ENCODE peak calls at places on chromosomes 13 and 19, in seven cellular contexts. One of them, this sample, is unnamed. For H3K4me1 and H3K27me3, the result is how much of the 10 kb centered on the place peaks cover.

GRCh38 chr13:100588350-100589177 is at the start of gene GGACT:
- DNase-seq in osteoblast: peak
- DNase-seq in colonic mucosa: peak
- DNase-seq in ovary: peak
- DNase-seq in fibroblast of lung: peak
- DNase-seq in cardiac muscle cell: peak
- DNase-seq in pancreas: peak
- DNase-seq in this sample: peak

GRCh38 chr13:99179460-99179859 is 21.2 kb upstream of the UBAC2 start:
- DNase-seq in osteoblast: peak
- DNase-seq in colonic mucosa: peak
- DNase-seq in ovary: no peak
- DNase-seq in fibroblast of lung: no peak
- DNase-seq in cardiac muscle cell: no peak
- DNase-seq in pancreas: no peak
- DNase-seq in this sample: no peak

GRCh38 chr19:41997121-41997850 is 3.3 kb upstream of the ATP1A3 start:
- DNase-seq in osteoblast: peak
- DNase-seq in colonic mucosa: peak
- DNase-seq in ovary: no peak
- DNase-seq in fibroblast of lung: peak
- DNase-seq in cardiac muscle cell: peak
- DNase-seq in pancreas: peak
- DNase-seq in this sample: no peak

GRCh38 chr13:106700007-106700950 is 132.3 kb upstream of the ARGLU1 start:
- DNase-seq in osteoblast: no peak
- DNase-seq in colonic mucosa: no peak
- DNase-seq in ovary: no peak
- DNase-seq in fibroblast of lung: no peak
- DNase-seq in cardiac muscle cell: no peak
- DNase-seq in pancreas: no peak
- DNase-seq in this sample: no peak

GRCh38 chr13:98313938-98314292 is 136.8 kb upstream of the RNF113B start:
- DNase-seq in osteoblast: peak
- DNase-seq in colonic mucosa: no peak
- DNase-seq in ovary: no peak
- DNase-seq in fibroblast of lung: no peak
- DNase-seq in cardiac muscle cell: no peak
- DNase-seq in pancreas: peak
- DNase-seq in this sample: no peak

GRCh38 chr13:43934273-43934672 is 54.6 kb downstream of the LACC1 start:
- DNase-seq in osteoblast: peak
- DNase-seq in colonic mucosa: no peak
- DNase-seq in ovary: no peak
- DNase-seq in fibroblast of lung: peak
- DNase-seq in cardiac muscle cell: no peak
- DNase-seq in pancreas: no peak
- DNase-seq in this sample: no peak

GRCh38 chr19:57559008-57559403 is 657 bp downstream of the ZNF550 start:
- DNase-seq in osteoblast: peak
- DNase-seq in colonic mucosa: peak
- DNase-seq in ovary: no peak
- DNase-seq in fibroblast of lung: peak
- DNase-seq in cardiac muscle cell: peak
- DNase-seq in pancreas: no peak
- DNase-seq in this sample: peak

GRCh38 chr19:11111771-11112144 is 22.5 kb downstream of the LDLR start:
- DNase-seq in osteoblast: peak
- DNase-seq in colonic mucosa: no peak
- DNase-seq in ovary: no peak
- DNase-seq in fibroblast of lung: no peak
- DNase-seq in cardiac muscle cell: no peak
- DNase-seq in pancreas: no peak
- DNase-seq in this sample: no peak

GRCh38 chr13:35474551-35474950 is 1.9 kb downstream of the MAB21L1 start:
- DNase-seq in osteoblast: peak
- DNase-seq in colonic mucosa: no peak
- DNase-seq in ovary: no peak
- DNase-seq in fibroblast of lung: no peak
- DNase-seq in cardiac muscle cell: no peak
- DNase-seq in pancreas: no peak
- DNase-seq in this sample: no peak

GRCh38 chr19:17125052-17125727 is 49.6 kb downstream of the MYO9B start:
- DNase-seq in osteoblast: no peak
- DNase-seq in colonic mucosa: no peak
- DNase-seq in ovary: no peak
- DNase-seq in fibroblast of lung: peak
- DNase-seq in cardiac muscle cell: peak
- DNase-seq in pancreas: no peak
- DNase-seq in this sample: no peak

GRCh38 chr19:46736544-46737274 is 9.1 kb upstream of the FKRP start:
- DNase-seq in osteoblast: no peak
- DNase-seq in colonic mucosa: no peak
- DNase-seq in ovary: peak
- DNase-seq in fibroblast of lung: no peak
- DNase-seq in cardiac muscle cell: peak
- DNase-seq in pancreas: no peak
- DNase-seq in this sample: no peak

GRCh38 chr13:34748561-34748960 is 193.5 kb upstream of the NBEA start:
- DNase-seq in osteoblast: peak
- DNase-seq in colonic mucosa: no peak
- DNase-seq in ovary: no peak
- DNase-seq in fibroblast of lung: peak
- DNase-seq in cardiac muscle cell: peak
- DNase-seq in pancreas: no peak
- DNase-seq in this sample: no peak

GRCh38 chr13:89324582-89324981 is 1653.4 kb downstream of the SLITRK5 start:
- DNase-seq in osteoblast: no peak
- DNase-seq in colonic mucosa: no peak
- DNase-seq in ovary: no peak
- DNase-seq in fibroblast of lung: no peak
- DNase-seq in cardiac muscle cell: no peak
- DNase-seq in pancreas: no peak
- DNase-seq in this sample: no peak

GRCh38 chr13:75855216-75855615 is 219.1 kb downstream of the LMO7 start:
- DNase-seq in osteoblast: peak
- DNase-seq in colonic mucosa: no peak
- DNase-seq in ovary: no peak
- DNase-seq in fibroblast of lung: no peak
- DNase-seq in cardiac muscle cell: no peak
- DNase-seq in pancreas: no peak
- DNase-seq in this sample: no peak

GRCh38 chr19:9836021-9836420 is 903 bp downstream of the PIN1 start:
- DNase-seq in osteoblast: no peak
- DNase-seq in colonic mucosa: no peak
- DNase-seq in ovary: no peak
- DNase-seq in fibroblast of lung: peak
- DNase-seq in cardiac muscle cell: peak
- DNase-seq in pancreas: no peak
- DNase-seq in this sample: no peak

GRCh38 chr13:109336730-109337129 is 449.7 kb downstream of the IRS2 start:
- DNase-seq in osteoblast: no peak
- DNase-seq in colonic mucosa: no peak
- DNase-seq in ovary: no peak
- DNase-seq in fibroblast of lung: peak
- DNase-seq in cardiac muscle cell: peak
- DNase-seq in pancreas: no peak
- DNase-seq in this sample: no peak

GRCh38 chr19:6199240-6199983 is 63.9 kb downstream of the ACSBG2 start:
- DNase-seq in osteoblast: peak
- DNase-seq in colonic mucosa: peak
- DNase-seq in ovary: peak
- DNase-seq in fibroblast of lung: peak
- DNase-seq in cardiac muscle cell: peak
- DNase-seq in pancreas: peak
- DNase-seq in this sample: peak

GRCh38 chr19:46714523-46715106 is 2.3 kb downstream of the PRKD2 start:
- DNase-seq in osteoblast: peak
- DNase-seq in colonic mucosa: no peak
- DNase-seq in ovary: no peak
- DNase-seq in fibroblast of lung: no peak
- DNase-seq in cardiac muscle cell: no peak
- DNase-seq in pancreas: no peak
- DNase-seq in this sample: peak

GRCh38 chr13:34076943-34077703 is 259.2 kb downstream of the RFC3 start:
- DNase-seq in osteoblast: no peak
- DNase-seq in colonic mucosa: no peak
- DNase-seq in ovary: no peak
- DNase-seq in fibroblast of lung: peak
- DNase-seq in cardiac muscle cell: peak
- DNase-seq in pancreas: no peak
- DNase-seq in this sample: no peak

GRCh38 chr19:10706990-10707389 is 5.8 kb downstream of the QTRT1 start:
- DNase-seq in osteoblast: no peak
- DNase-seq in colonic mucosa: no peak
- DNase-seq in ovary: no peak
- DNase-seq in fibroblast of lung: no peak
- DNase-seq in cardiac muscle cell: no peak
- DNase-seq in pancreas: no peak
- DNase-seq in this sample: no peak

GRCh38 chr13:26895808-26896466 is 135.4 kb upstream of the GPR12 start:
- DNase-seq in osteoblast: peak
- DNase-seq in colonic mucosa: no peak
- DNase-seq in ovary: no peak
- DNase-seq in fibroblast of lung: no peak
- DNase-seq in cardiac muscle cell: no peak
- DNase-seq in pancreas: no peak
- DNase-seq in this sample: no peak

GRCh38 chr13:20128459-20128927 is 32.4 kb downstream of the GJA3 start:
- DNase-seq in osteoblast: no peak
- DNase-seq in colonic mucosa: peak
- DNase-seq in ovary: no peak
- DNase-seq in fibroblast of lung: no peak
- DNase-seq in cardiac muscle cell: no peak
- DNase-seq in pancreas: peak
- DNase-seq in this sample: no peak

GRCh38 chr19:7681336-7682174 is 922 bp downstream of the TRAPPC5 start:
- DNase-seq in osteoblast: peak
- DNase-seq in colonic mucosa: peak
- DNase-seq in ovary: peak
- DNase-seq in fibroblast of lung: peak
- DNase-seq in cardiac muscle cell: peak
- DNase-seq in pancreas: peak
- DNase-seq in this sample: peak
- TF ChIP-seq CTCF in osteoblast: peak
- TF ChIP-seq CTCF in colonic mucosa: peak
- TF ChIP-seq CTCF in ovary: no peak
- TF ChIP-seq CTCF in fibroblast of lung: peak
- TF ChIP-seq CTCF in cardiac muscle cell: peak
- TF ChIP-seq CTCF in pancreas: peak
- TF ChIP-seq CTCF in this sample: peak

GRCh38 chr13:48508001-48508400 is 24.9 kb downstream of the RCBTB2 start:
- DNase-seq in osteoblast: no peak
- DNase-seq in colonic mucosa: no peak
- DNase-seq in ovary: no peak
- DNase-seq in fibroblast of lung: no peak
- DNase-seq in cardiac muscle cell: no peak
- DNase-seq in pancreas: no peak
- DNase-seq in this sample: no peak

GRCh38 chr13:48506092-48506701 is 26.7 kb downstream of the RCBTB2 start:
- DNase-seq in osteoblast: no peak
- DNase-seq in colonic mucosa: no peak
- DNase-seq in ovary: no peak
- DNase-seq in fibroblast of lung: no peak
- DNase-seq in cardiac muscle cell: no peak
- DNase-seq in pancreas: no peak
- DNase-seq in this sample: no peak

GRCh38 chr13:48507024-48507423 is 25.9 kb downstream of the RCBTB2 start:
- DNase-seq in osteoblast: no peak
- DNase-seq in colonic mucosa: no peak
- DNase-seq in ovary: no peak
- DNase-seq in fibroblast of lung: no peak
- DNase-seq in cardiac muscle cell: no peak
- DNase-seq in pancreas: no peak
- DNase-seq in this sample: no peak

GRCh38 chr13:48504606-48505369 is 28.1 kb downstream of the RCBTB2 start:
- DNase-seq in osteoblast: no peak
- DNase-seq in colonic mucosa: no peak
- DNase-seq in ovary: no peak
- DNase-seq in fibroblast of lung: no peak
- DNase-seq in cardiac muscle cell: no peak
- DNase-seq in pancreas: no peak
- DNase-seq in this sample: no peak

DNA sequence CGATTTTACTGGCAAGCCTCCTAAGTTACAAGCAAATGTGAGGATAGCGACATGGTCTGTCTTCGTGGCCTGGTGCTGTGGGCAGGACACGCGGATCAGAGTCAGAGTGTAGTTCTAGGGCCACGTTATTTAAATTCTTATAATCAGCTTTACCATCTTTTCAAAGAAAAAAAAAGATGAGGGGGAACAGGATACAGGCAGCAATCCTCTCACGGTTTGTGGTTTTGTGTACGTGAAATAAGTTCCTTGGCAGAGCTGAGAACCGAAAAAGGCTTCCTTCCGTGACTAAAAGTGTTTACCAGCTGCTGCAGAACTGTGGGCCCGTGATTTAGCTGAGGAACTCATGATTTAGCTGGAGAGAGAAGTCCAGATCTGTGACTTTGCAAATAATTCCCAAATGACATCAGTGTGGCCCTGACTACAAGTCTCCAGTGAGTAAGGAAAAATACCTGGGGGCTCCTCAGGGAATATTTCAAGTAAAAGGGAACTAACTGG is 27.2 kb downstream of the RCBTB2 start:
- DNase-seq in osteoblast: no peak
- DNase-seq in colonic mucosa: no peak
- DNase-seq in ovary: no peak
- DNase-seq in fibroblast of lung: no peak
- DNase-seq in cardiac muscle cell: no peak
- DNase-seq in pancreas: no peak
- DNase-seq in this sample: peak
- H3K4me1 ChIP-seq in osteoblast: under half
- H3K4me1 ChIP-seq in colonic mucosa: under half
- H3K4me1 ChIP-seq in ovary: under half
- H3K4me1 ChIP-seq in fibroblast of lung: under half
- H3K4me1 ChIP-seq in cardiac muscle cell: under half
- H3K4me1 ChIP-seq in pancreas: under half
- H3K4me1 ChIP-seq in this sample: under half

DNA sequence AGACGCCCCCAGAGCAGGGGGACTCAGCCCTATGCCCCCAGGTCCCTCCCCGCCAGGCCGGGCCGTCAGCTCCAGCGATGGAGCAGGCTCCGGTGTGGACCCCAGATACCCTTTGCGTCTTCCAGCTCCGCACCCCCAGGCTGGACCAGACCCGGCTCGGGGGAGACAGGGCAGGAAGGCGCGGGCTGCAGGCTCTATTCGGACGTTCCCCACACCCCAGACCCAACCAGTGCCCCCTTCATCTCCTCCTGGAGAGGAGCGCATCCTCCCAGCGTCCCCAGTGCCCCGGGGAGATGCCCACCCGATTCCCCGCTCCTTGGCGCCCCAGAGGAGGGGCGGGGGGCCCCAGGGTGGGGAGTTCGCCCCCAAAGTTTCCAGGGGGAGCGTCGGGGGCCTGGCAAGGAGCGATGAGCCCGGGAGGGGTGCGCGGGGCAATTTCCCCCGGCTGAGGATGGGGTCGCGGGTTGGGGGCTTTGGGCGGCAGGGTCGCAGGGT is 389 bp downstream of the LINGO3 start:
- DNase-seq in osteoblast: no peak
- DNase-seq in colonic mucosa: no peak
- DNase-seq in ovary: no peak
- DNase-seq in fibroblast of lung: no peak
- DNase-seq in cardiac muscle cell: no peak
- DNase-seq in pancreas: no peak
- DNase-seq in this sample: no peak
- H3K27me3 ChIP-seq in osteoblast: under half
- H3K27me3 ChIP-seq in colonic mucosa: under half
- H3K27me3 ChIP-seq in ovary: under half
- H3K27me3 ChIP-seq in fibroblast of lung: under half
- H3K27me3 ChIP-seq in cardiac muscle cell: under half
- H3K27me3 ChIP-seq in pancreas: under half
- H3K27me3 ChIP-seq in this sample: under half

GRCh38 chr13:78131811-78132210 is 213.2 kb upstream of the EDNRB start:
- DNase-seq in osteoblast: no peak
- DNase-seq in colonic mucosa: no peak
- DNase-seq in ovary: no peak
- DNase-seq in fibroblast of lung: no peak
- DNase-seq in cardiac muscle cell: peak
- DNase-seq in pancreas: no peak
- DNase-seq in this sample: no peak
- TF ChIP-seq CTCF in osteoblast: peak
- TF ChIP-seq CTCF in colonic mucosa: no peak
- TF ChIP-seq CTCF in ovary: no peak
- TF ChIP-seq CTCF in fibroblast of lung: peak
- TF ChIP-seq CTCF in cardiac muscle cell: peak
- TF ChIP-seq CTCF in pancreas: no peak
- TF ChIP-seq CTCF in this sample: no peak

This sample was measured in CD8-positive, alpha-beta T cell.